ENCODE peak calls at places on chromosomes 6 and 20, in four cellular contexts. T, E, I and S are unnamed samples.

GRCh38 chr20:10432079-10432478 is 1.9 kb downstream of the MKKS start:
- DNase-seq in T (no peak), E (no peak), I (no peak), S (no peak)

GRCh38 chr20:32861446-32861845 is 2.7 kb downstream of the EFCAB8 start:
- DNase-seq in E (no peak), I (no peak), T (no peak), S (no peak)

GRCh38 chr6:84249724-84250123 is 22.3 kb upstream of the CEP162 start:
- DNase-seq in I (no peak), T (no peak), E (no peak), S (no peak)

GRCh38 chr20:8951136-8951535 is 117.8 kb upstream of the PLCB4 start:
- DNase-seq in T (no peak), E (no peak), I (no peak), S (no peak)

GRCh38 chr6:4402477-4402976 is 267.2 kb upstream of the ECI2 start:
- DNase-seq in T (no peak), I (no peak), E (no peak), S (no peak)

GRCh38 chr6:95408111-95408510 is 169.2 kb upstream of the MANEA start:
- DNase-seq in T (no peak), I (no peak), E (no peak), S (no peak)

GRCh38 chr6:11393713-11394627 is 143.6 kb upstream of the TMEM170B start:
- DNase-seq in T (no peak), I (no peak), E (no peak), S (no peak)

GRCh38 chr20:58447733-58448391 is 58.8 kb downstream of the VAPB start:
- DNase-seq in E (no peak), T (peak; percentile 46), I (peak; percentile 49), S (no peak)

GRCh38 chr6:159972506-159973268 is 3.8 kb downstream of the IGF2R start:
- DNase-seq in E (no peak), T (no peak), I (no peak), S (no peak)

GRCh38 chr6:144999127-144999526 is 714.0 kb downstream of the UTRN start:
- DNase-seq in T (no peak), I (no peak), E (no peak), S (no peak)

GRCh38 chr20:23643665-23644064 is 5.9 kb upstream of the CST3 start:
- DNase-seq in I (no peak), T (no peak), E (no peak), S (no peak)

GRCh38 chr20:23640018-23640872 is 2.5 kb upstream of the CST3 start:
- DNase-seq in I (no peak), E (no peak), T (no peak), S (no peak)

GRCh38 chr20:23640873-23641667 is 3.3 kb upstream of the CST3 start:
- DNase-seq in E (no peak), T (no peak), I (no peak), S (no peak)

GRCh38 chr20:23644159-23644558 is 6.4 kb upstream of the CST3 start:
- DNase-seq in I (no peak), E (no peak), T (no peak), S (no peak)

DNA sequence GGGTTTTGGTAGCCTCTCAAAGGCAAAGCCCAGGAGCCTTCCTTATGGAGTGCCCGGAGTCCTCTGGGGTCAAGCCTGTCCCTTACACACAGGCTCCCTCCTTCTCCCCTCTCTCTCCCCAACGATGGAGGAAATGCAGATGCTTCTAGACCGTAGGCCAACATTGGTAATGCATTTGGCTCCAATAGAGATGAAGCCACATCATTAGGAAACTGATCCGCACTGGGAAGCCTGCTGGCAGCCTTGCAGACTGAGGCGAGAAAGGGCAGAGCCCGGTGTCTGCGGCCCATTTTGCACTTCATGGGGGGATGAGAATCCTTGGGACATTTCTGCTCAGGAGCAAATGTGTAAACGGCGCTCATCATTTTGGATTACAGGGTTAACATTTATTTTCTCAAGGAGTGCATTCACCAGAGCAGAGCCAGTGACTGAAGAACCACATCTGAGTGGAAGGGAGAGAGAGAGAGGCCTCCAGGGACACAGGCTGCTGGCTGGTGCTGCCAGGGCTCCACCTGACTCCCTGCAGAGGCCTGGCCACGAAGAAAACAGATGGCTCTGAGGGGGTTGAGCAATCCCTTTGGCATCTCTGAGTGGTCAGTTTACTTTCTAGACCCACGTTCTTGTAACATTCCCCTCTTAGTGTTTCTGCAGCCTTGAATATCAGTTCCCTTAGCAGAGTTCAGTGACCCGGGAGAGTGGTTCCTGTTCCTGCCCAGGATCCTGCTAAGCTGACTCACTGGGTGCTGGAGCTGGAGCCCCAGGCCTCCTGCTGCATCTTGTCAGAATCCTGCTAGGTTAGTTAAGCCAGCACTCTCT is 4.4 kb upstream of the CST3 start:
- DNase-seq in E (no peak), T (no peak), I (no peak), S (no peak)
- H3K27me3 ChIP-seq in E (peaks cover 6% of the 10 kb centered on the region), T (no peaks in the 10 kb centered on the region), I (no peaks in the 10 kb centered on the region), S (peaks cover 2% of the 10 kb centered on the region)

DNA sequence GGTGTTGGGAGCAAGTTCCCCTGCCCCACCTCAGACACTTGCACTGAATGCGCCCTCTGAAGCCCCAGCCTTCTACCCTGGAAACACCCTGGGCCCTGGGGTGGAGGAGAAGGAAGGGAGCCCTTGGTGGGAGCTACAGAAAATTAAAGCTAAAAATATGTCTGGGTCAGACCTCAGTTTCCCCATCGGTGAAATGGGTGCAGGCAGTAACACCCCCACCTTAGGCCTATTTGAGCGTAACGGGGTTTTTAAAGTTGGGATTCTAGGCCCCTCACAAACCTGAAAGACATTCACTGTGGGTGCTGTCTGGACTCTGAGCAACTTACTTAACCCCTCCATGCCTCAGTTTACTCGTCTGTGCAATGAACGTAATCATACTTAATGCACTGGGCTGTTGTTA is 19.3 kb upstream of the CDH22 start:
- DNase-seq in I (no peak), E (no peak), T (no peak), S (no peak)
- H3K27me3 ChIP-seq in I (no peaks in the 10 kb centered on the region), E (peaks cover 97% of the 10 kb centered on the region), T (no peaks in the 10 kb centered on the region), S (no peaks in the 10 kb centered on the region)

GRCh38 chr20:62644044-62644795 is 1.9 kb downstream of the SLCO4A1 start:
- DNase-seq in I (no peak), T (no peak), E (no peak), S (no peak)
- H3K27me3 ChIP-seq in I (peaks cover 99% of the 10 kb centered on the region), T (no peaks in the 10 kb centered on the region), E (peaks cover 62% of the 10 kb centered on the region), S (no peaks in the 10 kb centered on the region)

GRCh38 chr6:1376653-1377052 is 12.7 kb upstream of the FOXF2 start:
- DNase-seq in I (no peak), T (no peak), E (no peak), S (no peak)
- H3K27me3 ChIP-seq in I (peaks cover 74% of the 10 kb centered on the region), T (peaks cover 80% of the 10 kb centered on the region), E (peaks cover 100% of the 10 kb centered on the region), S (peaks cover 90% of the 10 kb centered on the region)

DNA sequence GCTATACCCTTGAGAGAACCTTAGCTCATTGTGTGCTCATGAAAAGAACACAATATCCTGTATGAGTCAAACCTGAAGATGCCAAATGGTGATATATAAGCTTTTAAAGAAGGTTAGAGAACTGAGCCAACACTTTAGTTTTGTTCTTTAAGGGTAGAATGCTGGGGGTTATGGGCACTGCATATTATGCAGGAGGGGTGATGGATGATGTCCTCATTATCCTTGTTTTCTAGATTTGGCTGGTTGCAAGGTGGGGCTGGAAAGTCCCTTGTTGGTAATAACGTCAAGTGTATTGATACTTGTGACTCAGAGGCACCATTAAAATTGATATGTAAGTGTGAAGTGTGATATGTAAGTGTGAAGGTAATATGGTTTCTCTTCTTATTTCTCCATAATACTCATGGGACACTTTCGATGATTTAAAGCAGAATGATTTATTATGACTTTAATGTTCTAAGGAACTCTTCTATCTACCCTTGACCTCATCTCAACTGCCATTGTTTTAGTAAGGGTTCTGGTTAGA is 113.7 kb upstream of the DTNBP1 start:
- DNase-seq in T (no peak), I (no peak), E (no peak), S (no peak)
- H3K27me3 ChIP-seq in T (no peaks in the 10 kb centered on the region), I (no peaks in the 10 kb centered on the region), E (no peaks in the 10 kb centered on the region), S (no peaks in the 10 kb centered on the region)